ENCODE peak calls at places on chromosomes 13 and 19, in seven cellular contexts. M, D, Q, F, N, K and U are unnamed samples.

GRCh38 chr13:99909836-99910619 is 61.5 kb downstream of the ZIC5 start:
- DNase-seq in K (no peak), D (no peak), N (peak; percentile 74), M (no peak), F (no peak), Q (peak; percentile 36), U (no peak)

GRCh38 chr13:50951366-50951765 is 41.8 kb downstream of the RNASEH2B start:
- DNase-seq in Q (no peak), K (no peak), N (no peak), D (no peak), F (no peak), M (no peak), U (no peak)

GRCh38 chr19:1618157-1619093 is 13.2 kb upstream of the UQCR11 start:
- DNase-seq in K (peak; percentile 18), M (peak; percentile 62), F (peak; percentile 24), D (peak; percentile 5), Q (no peak), N (peak; percentile 66), U (no peak)

GRCh38 chr19:54428323-54429175 is 13.3 kb downstream of the TTYH1 start:
- DNase-seq in Q (no peak), D (no peak), K (no peak), N (no peak), F (no peak), M (no peak), U (no peak)

GRCh38 chr19:30017172-30017571 is 75.1 kb downstream of the URI1 start:
- DNase-seq in Q (no peak), F (no peak), M (no peak), N (no peak), K (no peak), D (no peak), U (no peak)

GRCh38 chr13:37515226-37515625 is 83.3 kb downstream of the POSTN start:
- DNase-seq in Q (no peak), M (no peak), F (no peak), N (no peak), K (no peak), D (no peak), U (no peak)

GRCh38 chr13:49481788-49482187 is 14.0 kb upstream of the PHF11 start:
- DNase-seq in D (no peak), F (peak; percentile 21), K (no peak), M (no peak), Q (no peak), N (no peak), U (no peak)

GRCh38 chr13:101655435-101655834 is 203.0 kb downstream of the ITGBL1 start:
- DNase-seq in N (no peak), M (no peak), K (no peak), D (no peak), Q (no peak), F (no peak), U (no peak)

GRCh38 chr19:5260381-5260967 is 80.1 kb downstream of the PTPRS start:
- DNase-seq in K (no peak), Q (no peak), F (no peak), D (no peak), N (no peak), M (no peak), U (no peak)

GRCh38 chr19:35056513-35057063 is 15.1 kb downstream of the HPN start:
- DNase-seq in K (no peak), M (no peak), N (no peak), F (no peak), D (no peak), Q (no peak), U (no peak)

GRCh38 chr13:66895780-66896179 is 334.4 kb downstream of the PCDH9 start:
- DNase-seq in D (no peak), N (no peak), Q (no peak), K (no peak), F (no peak), M (no peak), U (no peak)

GRCh38 chr13:41182231-41182630 is 12.1 kb downstream of the KBTBD7 start:
- DNase-seq in M (no peak), K (no peak), F (peak; percentile 63), D (no peak), N (no peak), Q (no peak), U (no peak)

GRCh38 chr13:22428188-22428828 is 752.5 kb upstream of the SGCG start:
- DNase-seq in F (no peak), M (no peak), N (no peak), K (no peak), Q (no peak), D (peak; percentile 98), U (no peak)

GRCh38 chr13:23870356-23871146 is 18.6 kb downstream of the MIPEP start:
- DNase-seq in M (no peak), F (no peak), Q (no peak), K (peak; percentile 13), N (no peak), D (no peak), U (no peak)

GRCh38 chr13:31970237-31970930 is 61.2 kb upstream of the FRY start:
- DNase-seq in K (peak; percentile 91), N (no peak), F (peak; percentile 84), M (no peak), D (peak; percentile 49), Q (no peak), U (no peak)

GRCh38 chr19:30450101-30450500 is 77.9 kb downstream of the ZNF536 start:
- DNase-seq in K (no peak), F (no peak), M (no peak), N (no peak), Q (peak; percentile 36), D (no peak), U (no peak)

GRCh38 chr19:2783781-2784145 is 690 bp upstream of the SGTA start:
- DNase-seq in D (no peak), N (no peak), K (no peak), F (no peak), M (no peak), Q (no peak), U (no peak)

GRCh38 chr13:109400192-109400591 is 386.2 kb downstream of the IRS2 start:
- DNase-seq in Q (peak; percentile 22), D (no peak), K (no peak), F (no peak), M (no peak), N (no peak), U (no peak)

GRCh38 chr13:102905905-102906304 is 60.1 kb downstream of the ERCC5 start:
- DNase-seq in M (no peak), F (no peak), Q (no peak), N (no peak), D (no peak), K (no peak), U (no peak)

GRCh38 chr19:44212865-44213346 is 574 bp downstream of the ZNF227 start:
- DNase-seq in D (peak; percentile 28), K (peak; percentile 46), Q (no peak), F (peak; percentile 27), M (peak; percentile 40), N (no peak), U (no peak)

GRCh38 chr13:67100723-67101122 is 129.4 kb downstream of the PCDH9 start:
- DNase-seq in K (peak; percentile 46), M (peak; percentile 86), N (no peak), F (no peak), D (no peak), Q (no peak), U (no peak)

GRCh38 chr13:73704587-73704986 is 429.6 kb downstream of the KLF12 start:
- DNase-seq in D (no peak), F (no peak), M (no peak), Q (no peak), K (no peak), N (no peak), U (no peak)

GRCh38 chr13:76992548-76993001 is 694 bp downstream of the CLN5 start:
- DNase-seq in N (peak; percentile 33), D (peak; percentile 25), K (peak; percentile 43), Q (no peak), M (peak; percentile 17), F (peak; percentile 54), U (no peak)

DNA sequence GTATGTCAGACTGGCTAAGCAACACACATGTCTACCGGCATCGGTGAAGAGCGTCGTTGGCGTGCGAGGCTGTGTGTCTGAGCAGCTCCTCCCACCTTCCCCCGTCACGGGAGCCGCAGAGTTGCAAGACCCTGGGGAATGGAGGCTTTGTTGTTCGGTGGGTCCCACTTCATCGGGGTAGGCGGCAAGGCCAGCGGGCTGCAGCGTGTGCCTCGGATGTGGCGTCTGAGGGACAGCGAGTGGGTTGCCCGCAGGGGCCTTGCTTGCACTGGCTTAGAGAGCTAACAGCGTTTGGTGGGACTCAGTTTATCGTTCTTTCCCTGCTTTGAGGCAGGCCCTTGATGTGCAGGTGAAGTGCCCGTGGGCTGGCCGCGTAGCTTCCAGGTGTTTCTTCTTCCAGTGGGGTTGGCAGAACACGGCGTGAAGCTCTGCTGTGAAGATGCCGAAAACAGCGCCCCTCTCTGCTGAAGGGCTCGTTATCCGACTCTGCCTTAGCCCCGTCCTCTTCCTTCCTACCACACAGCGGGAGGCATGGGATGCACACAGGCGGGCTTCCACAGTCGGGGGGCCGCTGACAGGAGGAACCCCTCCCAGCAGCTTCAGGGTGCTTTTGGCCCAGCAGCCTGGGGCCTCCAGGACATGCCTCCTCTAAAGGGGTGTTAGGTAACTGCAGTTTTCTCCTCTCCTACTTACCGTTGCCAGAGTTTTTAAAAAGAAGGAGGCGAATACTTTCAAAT is 85.2 kb downstream of the ATP11A start:
- DNase-seq in K (no peak), F (no peak), Q (no peak), N (no peak), D (no peak), M (no peak), U (no peak)
- TF ChIP-seq CTCF in K (no peak), F (no peak), Q (no peak), N (no peak), D (no peak), M (no peak), U (no peak)

GRCh38 chr19:51808333-51808986 is 13.5 kb downstream of the FPR3 start:
- DNase-seq in M (peak; percentile 25), Q (no peak), D (peak; percentile 79), N (no peak), K (peak; percentile 79), F (peak; percentile 68), U (no peak)
- TF ChIP-seq CTCF in M (peak; percentile 5), Q (peak; percentile 42), D (peak; percentile 16), N (no peak), K (peak; percentile 26), F (peak; percentile 18), U (no peak)

DNA sequence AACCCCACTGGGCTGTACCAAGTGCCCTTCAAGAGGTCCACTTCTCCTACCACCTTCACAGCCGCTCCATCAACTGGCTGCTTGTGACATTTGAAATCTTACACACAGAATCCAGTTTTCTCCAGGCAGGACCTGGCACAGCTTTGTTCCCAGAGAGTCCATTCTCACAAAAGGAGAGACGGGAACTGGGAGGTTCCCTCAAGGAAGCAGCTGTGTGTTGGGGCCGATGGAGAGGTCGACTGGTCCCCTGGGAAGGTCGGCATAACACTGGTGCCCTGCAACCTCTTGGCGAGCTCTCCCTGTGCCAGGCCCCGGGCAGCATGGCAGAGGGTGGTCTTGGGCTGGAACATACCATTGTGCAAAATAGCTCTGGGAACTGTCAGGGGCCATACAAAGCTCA is 21.5 kb downstream of the ELL start:
- DNase-seq in K (no peak), M (no peak), Q (peak; percentile 43), F (no peak), D (no peak), N (no peak), U (no peak)
- TF ChIP-seq CTCF in K (no peak), M (no peak), Q (no peak), F (no peak), D (no peak), N (no peak), U (no peak)

DNA sequence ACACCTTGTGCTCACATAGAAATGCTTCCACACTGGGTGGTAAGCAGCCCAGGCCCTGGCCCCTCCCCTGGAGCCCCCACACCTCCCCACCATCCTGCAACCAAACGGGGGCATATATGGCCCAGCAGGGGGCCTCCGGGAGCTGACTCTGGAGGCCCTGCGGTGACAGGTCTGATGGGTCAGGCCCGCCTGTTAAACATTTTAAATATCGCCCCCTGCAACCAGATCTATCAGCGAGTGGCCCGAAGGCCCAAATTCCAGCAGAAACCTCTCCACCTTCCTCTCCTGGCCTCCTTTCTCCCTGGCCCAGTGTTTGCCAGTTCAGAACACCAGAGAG is 48.0 kb upstream of the KATNAL1 start:
- DNase-seq in N (peak; percentile 33), Q (no peak), K (no peak), M (no peak), F (no peak), D (no peak), U (no peak)
- TF ChIP-seq CTCF in N (peak; percentile 53), Q (peak; percentile 58), K (peak; percentile 40), M (no peak), F (no peak), D (peak; percentile 36), U (no peak)